ENCODE peak calls at places on chromosomes 12 and 14, in eight cellular contexts. One of them, this sample, is unnamed.

GRCh38 chr12:6145584-6145983 is 21.1 kb upstream of the VWF start:
- DNase-seq in CD8-positive, alpha-beta T cell: no peak
- DNase-seq in left ventricle myocardium inferior: no peak
- DNase-seq in PC-3: no peak
- DNase-seq in A549: no peak
- DNase-seq in stomach: no peak
- DNase-seq in tibial artery: no peak
- DNase-seq in RWPE2: no peak
- DNase-seq in this sample: no peak

GRCh38 chr12:124700810-124701594 is 133.6 kb upstream of the NCOR2 start:
- DNase-seq in CD8-positive, alpha-beta T cell: no peak
- DNase-seq in left ventricle myocardium inferior: no peak
- DNase-seq in PC-3: peak; percentile 30
- DNase-seq in A549: peak; percentile 69
- DNase-seq in stomach: peak; percentile 68
- DNase-seq in tibial artery: no peak
- DNase-seq in RWPE2: no peak
- DNase-seq in this sample: no peak

GRCh38 chr14:56422703-56423213 is 156.8 kb upstream of the TMEM260 start:
- DNase-seq in CD8-positive, alpha-beta T cell: no peak
- DNase-seq in left ventricle myocardium inferior: peak; percentile 24
- DNase-seq in PC-3: peak; percentile 79
- DNase-seq in A549: peak; percentile 50
- DNase-seq in stomach: peak; percentile 88
- DNase-seq in tibial artery: peak; percentile 66
- DNase-seq in RWPE2: no peak
- DNase-seq in this sample: no peak

GRCh38 chr12:123942277-123942653 is 30.4 kb downstream of the CCDC92 start:
- DNase-seq in CD8-positive, alpha-beta T cell: no peak
- DNase-seq in left ventricle myocardium inferior: no peak
- DNase-seq in PC-3: peak; percentile 90
- DNase-seq in A549: no peak
- DNase-seq in stomach: no peak
- DNase-seq in tibial artery: no peak
- DNase-seq in RWPE2: no peak
- DNase-seq in this sample: no peak

GRCh38 chr14:63276016-63276415 is 42.7 kb downstream of the GPHB5 start:
- DNase-seq in CD8-positive, alpha-beta T cell: no peak
- DNase-seq in left ventricle myocardium inferior: no peak
- DNase-seq in PC-3: no peak
- DNase-seq in A549: no peak
- DNase-seq in stomach: no peak
- DNase-seq in tibial artery: no peak
- DNase-seq in RWPE2: no peak
- DNase-seq in this sample: no peak

GRCh38 chr14:90298230-90298629 is 33.5 kb downstream of the NRDE2 start:
- DNase-seq in CD8-positive, alpha-beta T cell: no peak
- DNase-seq in left ventricle myocardium inferior: no peak
- DNase-seq in PC-3: no peak
- DNase-seq in A549: no peak
- DNase-seq in stomach: no peak
- DNase-seq in tibial artery: no peak
- DNase-seq in RWPE2: no peak
- DNase-seq in this sample: no peak

GRCh38 chr14:54123836-54124235 is 167.2 kb upstream of the BMP4 start:
- DNase-seq in CD8-positive, alpha-beta T cell: no peak
- DNase-seq in left ventricle myocardium inferior: no peak
- DNase-seq in PC-3: no peak
- DNase-seq in A549: no peak
- DNase-seq in stomach: no peak
- DNase-seq in tibial artery: no peak
- DNase-seq in RWPE2: no peak
- DNase-seq in this sample: no peak

GRCh38 chr12:49309361-49309760 is 13.7 kb upstream of the TROAP start:
- DNase-seq in CD8-positive, alpha-beta T cell: no peak
- DNase-seq in left ventricle myocardium inferior: no peak
- DNase-seq in PC-3: no peak
- DNase-seq in A549: peak; percentile 25
- DNase-seq in stomach: no peak
- DNase-seq in tibial artery: no peak
- DNase-seq in RWPE2: no peak
- DNase-seq in this sample: no peak

GRCh38 chr12:17214910-17215309 is 608.9 kb upstream of the LMO3 start:
- DNase-seq in CD8-positive, alpha-beta T cell: no peak
- DNase-seq in left ventricle myocardium inferior: no peak
- DNase-seq in PC-3: no peak
- DNase-seq in A549: no peak
- DNase-seq in stomach: no peak
- DNase-seq in tibial artery: no peak
- DNase-seq in RWPE2: no peak
- DNase-seq in this sample: no peak

GRCh38 chr14:96145116-96145864 is 59.3 kb upstream of the BDKRB2 start:
- DNase-seq in CD8-positive, alpha-beta T cell: no peak
- DNase-seq in left ventricle myocardium inferior: no peak
- DNase-seq in PC-3: peak; percentile 22
- DNase-seq in A549: no peak
- DNase-seq in stomach: no peak
- DNase-seq in tibial artery: no peak
- DNase-seq in RWPE2: no peak
- DNase-seq in this sample: no peak

GRCh38 chr12:6700646-6701051 is at the start of gene PIANP:
- DNase-seq in CD8-positive, alpha-beta T cell: peak; percentile 34
- DNase-seq in left ventricle myocardium inferior: peak; percentile 38
- DNase-seq in PC-3: no peak
- DNase-seq in A549: no peak
- DNase-seq in stomach: peak; percentile 36
- DNase-seq in tibial artery: no peak
- DNase-seq in RWPE2: no peak
- DNase-seq in this sample: no peak

DNA sequence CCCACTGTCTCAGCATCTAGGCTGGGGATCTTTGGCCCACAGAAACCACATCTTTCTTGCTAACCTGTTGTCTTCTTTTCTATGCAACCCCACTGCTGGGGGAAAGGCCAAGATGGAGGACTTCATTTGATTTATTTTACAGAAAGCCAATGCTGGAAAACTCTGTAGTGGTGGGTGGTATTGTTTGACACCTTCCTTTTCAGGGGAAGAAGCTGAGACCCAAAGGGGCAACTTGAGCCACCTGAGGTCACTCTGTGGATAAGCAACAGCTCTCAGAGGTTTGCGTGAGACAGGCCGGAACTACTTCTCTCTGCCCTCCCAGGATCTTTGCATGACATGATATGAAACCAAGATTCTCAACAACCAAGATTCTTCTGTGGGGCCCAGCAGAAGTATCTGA is 645.2 kb downstream of the VRK1 start:
- DNase-seq in CD8-positive, alpha-beta T cell: no peak
- DNase-seq in left ventricle myocardium inferior: no peak
- DNase-seq in PC-3: no peak
- DNase-seq in A549: no peak
- DNase-seq in stomach: no peak
- DNase-seq in tibial artery: no peak
- DNase-seq in RWPE2: no peak
- DNase-seq in this sample: no peak
- H3K27ac ChIP-seq in CD8-positive, alpha-beta T cell: no peak overlapping the region
- H3K27ac ChIP-seq in left ventricle myocardium inferior: no peak overlapping the region
- H3K27ac ChIP-seq in PC-3: no peak overlapping the region
- H3K27ac ChIP-seq in A549: no peak overlapping the region
- H3K27ac ChIP-seq in stomach: no peak overlapping the region
- H3K27ac ChIP-seq in tibial artery: no peak overlapping the region
- H3K27ac ChIP-seq in RWPE2: no peak overlapping the region
- H3K27ac ChIP-seq in this sample: no peak overlapping the region

GRCh38 chr12:92505373-92506340 is 197.1 kb upstream of the PLEKHG7 start:
- DNase-seq in CD8-positive, alpha-beta T cell: peak; percentile 34
- DNase-seq in left ventricle myocardium inferior: peak; percentile 78
- DNase-seq in PC-3: no peak
- DNase-seq in A549: no peak
- DNase-seq in stomach: peak; percentile 60
- DNase-seq in tibial artery: peak; percentile 32
- DNase-seq in RWPE2: no peak
- DNase-seq in this sample: peak; percentile 75

GRCh38 chr12:92503029-92503931 is 199.5 kb upstream of the PLEKHG7 start:
- DNase-seq in CD8-positive, alpha-beta T cell: no peak
- DNase-seq in left ventricle myocardium inferior: no peak
- DNase-seq in PC-3: no peak
- DNase-seq in A549: no peak
- DNase-seq in stomach: no peak
- DNase-seq in tibial artery: no peak
- DNase-seq in RWPE2: no peak
- DNase-seq in this sample: no peak

GRCh38 chr12:92502417-92503028 is 200.3 kb upstream of the PLEKHG7 start:
- DNase-seq in CD8-positive, alpha-beta T cell: no peak
- DNase-seq in left ventricle myocardium inferior: no peak
- DNase-seq in PC-3: peak; percentile 7
- DNase-seq in A549: peak; percentile 35
- DNase-seq in stomach: no peak
- DNase-seq in tibial artery: no peak
- DNase-seq in RWPE2: no peak
- DNase-seq in this sample: no peak

GRCh38 chr12:92506460-92506859 is 196.3 kb upstream of the PLEKHG7 start:
- DNase-seq in CD8-positive, alpha-beta T cell: no peak
- DNase-seq in left ventricle myocardium inferior: no peak
- DNase-seq in PC-3: no peak
- DNase-seq in A549: no peak
- DNase-seq in stomach: no peak
- DNase-seq in tibial artery: no peak
- DNase-seq in RWPE2: no peak
- DNase-seq in this sample: no peak

GRCh38 chr12:92503977-92504966 is 198.5 kb upstream of the PLEKHG7 start:
- DNase-seq in CD8-positive, alpha-beta T cell: no peak
- DNase-seq in left ventricle myocardium inferior: peak; percentile 33
- DNase-seq in PC-3: no peak
- DNase-seq in A549: no peak
- DNase-seq in stomach: peak; percentile 69
- DNase-seq in tibial artery: peak; percentile 55
- DNase-seq in RWPE2: no peak
- DNase-seq in this sample: peak; percentile 63
- H3K4me3 ChIP-seq in CD8-positive, alpha-beta T cell: no peak overlapping the region
- H3K4me3 ChIP-seq in left ventricle myocardium inferior: no peak overlapping the region
- H3K4me3 ChIP-seq in PC-3: no peak overlapping the region
- H3K4me3 ChIP-seq in A549: no peak overlapping the region
- H3K4me3 ChIP-seq in stomach: no peak overlapping the region
- H3K4me3 ChIP-seq in tibial artery: no peak overlapping the region
- H3K4me3 ChIP-seq in RWPE2: no peak overlapping the region
- H3K4me3 ChIP-seq in this sample: no peak overlapping the region

GRCh38 chr14:101851716-101852395 is 90.3 kb downstream of the PPP2R5C start:
- DNase-seq in CD8-positive, alpha-beta T cell: no peak
- DNase-seq in left ventricle myocardium inferior: no peak
- DNase-seq in PC-3: no peak
- DNase-seq in A549: no peak
- DNase-seq in stomach: no peak
- DNase-seq in tibial artery: no peak
- DNase-seq in RWPE2: no peak
- DNase-seq in this sample: no peak
- H3K4me1 ChIP-seq in CD8-positive, alpha-beta T cell: peaks cover 70% of the 10 kb centered on the region
- H3K4me1 ChIP-seq in left ventricle myocardium inferior: peaks cover 95% of the 10 kb centered on the region
- H3K4me1 ChIP-seq in PC-3: no peaks in the 10 kb centered on the region
- H3K4me1 ChIP-seq in A549: no peaks in the 10 kb centered on the region
- H3K4me1 ChIP-seq in stomach: peaks cover 14% of the 10 kb centered on the region
- H3K4me1 ChIP-seq in tibial artery: no peaks in the 10 kb centered on the region
- H3K4me1 ChIP-seq in RWPE2: peaks cover 6% of the 10 kb centered on the region
- H3K4me1 ChIP-seq in this sample: peaks cover 46% of the 10 kb centered on the region

GRCh38 chr12:90013409-90013808 is 304.8 kb upstream of the ATP2B1 start:
- DNase-seq in CD8-positive, alpha-beta T cell: no peak
- DNase-seq in left ventricle myocardium inferior: no peak
- DNase-seq in PC-3: no peak
- DNase-seq in A549: peak; percentile 31
- DNase-seq in stomach: no peak
- DNase-seq in tibial artery: no peak
- DNase-seq in RWPE2: no peak
- DNase-seq in this sample: no peak
- H3K27ac ChIP-seq in CD8-positive, alpha-beta T cell: no peak overlapping the region
- H3K27ac ChIP-seq in left ventricle myocardium inferior: no peak overlapping the region
- H3K27ac ChIP-seq in PC-3: no peak overlapping the region
- H3K27ac ChIP-seq in A549: no peak overlapping the region
- H3K27ac ChIP-seq in stomach: no peak overlapping the region
- H3K27ac ChIP-seq in tibial artery: no peak overlapping the region
- H3K27ac ChIP-seq in RWPE2: no peak overlapping the region
- H3K27ac ChIP-seq in this sample: no peak overlapping the region

GRCh38 chr14:100067971-100068959 is 3.0 kb downstream of the EVL start:
- DNase-seq in CD8-positive, alpha-beta T cell: peak; percentile 76
- DNase-seq in left ventricle myocardium inferior: peak; percentile 20
- DNase-seq in PC-3: peak; percentile 92
- DNase-seq in A549: no peak
- DNase-seq in stomach: peak; percentile 67
- DNase-seq in tibial artery: peak; percentile 45
- DNase-seq in RWPE2: peak; percentile 87
- DNase-seq in this sample: peak; percentile 74
- H3K4me3 ChIP-seq in CD8-positive, alpha-beta T cell: peak overlapping the region; percentile 73
- H3K4me3 ChIP-seq in left ventricle myocardium inferior: peak overlapping the region; percentile 8
- H3K4me3 ChIP-seq in PC-3: no peak overlapping the region
- H3K4me3 ChIP-seq in A549: no peak overlapping the region
- H3K4me3 ChIP-seq in stomach: peak overlapping the region; percentile 6
- H3K4me3 ChIP-seq in tibial artery: no peak overlapping the region
- H3K4me3 ChIP-seq in RWPE2: no peak overlapping the region
- H3K4me3 ChIP-seq in this sample: no peak overlapping the region

DNA sequence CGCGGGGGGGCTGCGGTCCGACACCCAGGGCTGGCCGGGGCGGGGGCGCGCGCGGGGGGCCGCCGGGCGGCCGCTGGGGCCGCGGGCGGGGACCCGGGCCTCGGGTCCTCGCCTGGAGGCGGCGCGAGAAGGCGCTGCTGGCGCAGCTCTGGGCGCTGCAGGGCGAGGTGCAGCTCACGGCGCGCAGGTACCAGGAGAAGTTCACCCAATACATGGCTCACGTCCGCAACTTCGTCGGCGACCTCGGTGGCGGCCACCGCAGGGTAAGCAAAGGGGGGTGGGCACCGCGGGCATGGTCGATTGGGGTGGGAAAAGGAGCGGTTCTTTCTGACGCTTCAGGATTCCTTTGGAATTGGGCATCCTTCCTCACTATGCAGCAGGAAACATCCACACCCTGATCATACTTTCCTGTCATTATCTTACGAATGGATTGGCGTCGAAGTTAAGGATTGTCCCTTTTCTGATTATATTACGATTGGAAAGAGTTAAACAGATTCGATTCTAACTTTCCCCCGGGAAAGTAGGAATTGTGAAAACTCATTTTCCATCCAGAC is 798 bp downstream of the PDZRN4 start:
- DNase-seq in CD8-positive, alpha-beta T cell: no peak
- DNase-seq in left ventricle myocardium inferior: no peak
- DNase-seq in PC-3: no peak
- DNase-seq in A549: no peak
- DNase-seq in stomach: no peak
- DNase-seq in tibial artery: no peak
- DNase-seq in RWPE2: no peak
- DNase-seq in this sample: no peak
- H3K4me1 ChIP-seq in CD8-positive, alpha-beta T cell: no peaks in the 10 kb centered on the region
- H3K4me1 ChIP-seq in left ventricle myocardium inferior: peaks cover 23% of the 10 kb centered on the region
- H3K4me1 ChIP-seq in PC-3: no peaks in the 10 kb centered on the region
- H3K4me1 ChIP-seq in A549: peaks cover 7% of the 10 kb centered on the region
- H3K4me1 ChIP-seq in stomach: peaks cover 7% of the 10 kb centered on the region
- H3K4me1 ChIP-seq in tibial artery: peaks cover 10% of the 10 kb centered on the region
- H3K4me1 ChIP-seq in RWPE2: no peaks in the 10 kb centered on the region
- H3K4me1 ChIP-seq in this sample: peaks cover 16% of the 10 kb centered on the region

GRCh38 chr14:68349900-68350323 is 443.0 kb downstream of the ZFP36L1 start:
- DNase-seq in CD8-positive, alpha-beta T cell: no peak
- DNase-seq in left ventricle myocardium inferior: no peak
- DNase-seq in PC-3: no peak
- DNase-seq in A549: peak; percentile 51
- DNase-seq in stomach: peak; percentile 39
- DNase-seq in tibial artery: no peak
- DNase-seq in RWPE2: no peak
- DNase-seq in this sample: no peak
- H3K27ac ChIP-seq in CD8-positive, alpha-beta T cell: no peak overlapping the region
- H3K27ac ChIP-seq in left ventricle myocardium inferior: no peak overlapping the region
- H3K27ac ChIP-seq in PC-3: no peak overlapping the region
- H3K27ac ChIP-seq in A549: peak overlapping the region; percentile 46
- H3K27ac ChIP-seq in stomach: no peak overlapping the region
- H3K27ac ChIP-seq in tibial artery: no peak overlapping the region
- H3K27ac ChIP-seq in RWPE2: no peak overlapping the region
- H3K27ac ChIP-seq in this sample: no peak overlapping the region

This sample was measured in right atrium auricular region.